ENCODE peak calls at places on chromosomes 4 and X, in four cellular contexts. A, K, D and S are unnamed samples.

GRCh38 chrX:116243039-116243438 is 72.5 kb downstream of the AGTR2 start:
- DNase-seq in A (no peak), K (no peak), D (no peak), S (no peak)

GRCh38 chr4:95197353-95197752 is 351.4 kb downstream of the UNC5C start:
- DNase-seq in A (no peak), K (no peak), D (no peak), S (no peak)

GRCh38 chrX:151240237-151240636 is 63.9 kb downstream of the GPR50 start:
- DNase-seq in A (no peak), K (no peak), D (no peak), S (no peak)

GRCh38 chrX:46912673-46913491 is 661 bp downstream of the JADE3 start:
- DNase-seq in A (peak; percentile 30), K (peak; percentile 43), D (peak; percentile 45), S (no peak)

GRCh38 chrX:25343060-25343459 is 327.3 kb upstream of the ARX start:
- DNase-seq in A (no peak), K (no peak), D (no peak), S (no peak)

GRCh38 chrX:56783450-56783831 is 54.4 kb downstream of the NBDY start:
- DNase-seq in A (peak; percentile 82), K (peak; percentile 83), D (peak; percentile 86), S (no peak)

GRCh38 chrX:18210470-18210869 is 10.2 kb downstream of the BEND2 start:
- DNase-seq in A (no peak), K (no peak), D (no peak), S (no peak)

GRCh38 chrX:42524374-42524773 is 253.6 kb downstream of the PPP1R2C start:
- DNase-seq in A (no peak), K (no peak), D (no peak), S (no peak)

GRCh38 chr4:78312989-78313753 is 238.4 kb upstream of the ANXA3 start:
- DNase-seq in A (no peak), K (no peak), D (no peak), S (no peak)

GRCh38 chr4:125780747-125781146 is 466.0 kb downstream of the FAT4 start:
- DNase-seq in A (no peak), K (no peak), D (no peak), S (no peak)

GRCh38 chrX:47143894-47144625 is 442 bp downstream of the NDUFB11 start:
- DNase-seq in A (peak; percentile 40), K (peak; percentile 55), D (peak; percentile 46), S (no peak)

GRCh38 chrX:19624754-19625153 is 109.4 kb upstream of the MAP3K15 start:
- DNase-seq in A (no peak), K (no peak), D (no peak), S (no peak)

GRCh38 chr4:41360214-41360910 is 103.6 kb downstream of the UCHL1 start:
- DNase-seq in A (no peak), K (peak; percentile 89), D (peak; percentile 67), S (no peak)

DNA sequence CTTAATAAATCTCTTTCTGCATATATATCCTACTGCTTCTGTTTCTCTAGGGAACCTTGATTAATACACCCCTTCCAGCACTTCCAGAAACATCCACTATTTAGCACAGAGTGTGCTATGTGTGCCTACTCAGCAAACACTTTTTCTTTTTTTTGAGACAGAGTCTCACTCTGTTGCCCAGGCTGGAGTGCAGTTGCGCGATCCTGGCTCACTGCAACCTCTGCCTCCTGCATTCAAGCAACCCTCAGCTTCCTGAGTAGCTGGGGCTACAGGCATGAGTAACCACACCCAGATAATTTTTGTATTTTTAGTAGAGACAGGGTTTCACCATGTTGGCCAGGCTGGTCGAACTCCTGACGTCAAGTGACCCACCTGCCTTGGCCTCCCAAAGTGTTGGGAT is 266.9 kb upstream of the DIAPH2 start:
- DNase-seq in A (no peak), K (no peak), D (no peak), S (no peak)
- TF ChIP-seq CTCF in A (no peak), K (no peak), D (no peak), S (no peak)

GRCh38 chr4:15234585-15235126 is 193.2 kb upstream of the C1QTNF7 start:
- DNase-seq in A (peak; percentile 70), K (no peak), D (no peak), S (no peak)

GRCh38 chr4:15232725-15233597 is 194.9 kb upstream of the C1QTNF7 start:
- DNase-seq in A (no peak), K (no peak), D (no peak), S (no peak)

GRCh38 chr4:15233626-15234025 is 194.2 kb upstream of the C1QTNF7 start:
- DNase-seq in A (no peak), K (no peak), D (no peak), S (no peak)

GRCh38 chr4:15231265-15232091 is 196.4 kb upstream of the C1QTNF7 start:
- DNase-seq in A (peak; percentile 91), K (peak; percentile 65), D (peak; percentile 73), S (peak; percentile 81)

DNA sequence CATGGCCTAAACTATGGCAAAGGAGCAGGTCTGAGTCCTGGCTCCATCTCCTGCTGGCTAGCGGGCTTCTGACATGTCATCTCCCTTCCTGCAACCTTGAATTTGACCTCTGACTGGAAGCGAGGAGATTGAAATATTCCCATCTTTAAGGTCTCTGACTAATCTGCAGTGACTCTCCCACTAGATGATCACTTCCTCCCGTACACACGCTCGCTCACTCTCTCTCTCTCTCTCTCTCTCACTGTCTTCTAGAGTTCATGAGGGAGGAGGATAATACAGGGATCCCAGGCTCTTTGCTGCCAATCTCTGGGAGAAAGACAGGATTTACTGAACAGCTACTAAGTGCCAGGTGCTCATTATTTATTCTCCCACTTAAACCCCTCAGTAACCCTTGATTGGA is 193.7 kb upstream of the C1QTNF7 start:
- DNase-seq in A (no peak), K (no peak), D (no peak), S (no peak)
- H3K4me3 ChIP-seq in A (no peak overlapping the region), K (no peak overlapping the region), D (no peak overlapping the region), S (no peak overlapping the region)

DNA sequence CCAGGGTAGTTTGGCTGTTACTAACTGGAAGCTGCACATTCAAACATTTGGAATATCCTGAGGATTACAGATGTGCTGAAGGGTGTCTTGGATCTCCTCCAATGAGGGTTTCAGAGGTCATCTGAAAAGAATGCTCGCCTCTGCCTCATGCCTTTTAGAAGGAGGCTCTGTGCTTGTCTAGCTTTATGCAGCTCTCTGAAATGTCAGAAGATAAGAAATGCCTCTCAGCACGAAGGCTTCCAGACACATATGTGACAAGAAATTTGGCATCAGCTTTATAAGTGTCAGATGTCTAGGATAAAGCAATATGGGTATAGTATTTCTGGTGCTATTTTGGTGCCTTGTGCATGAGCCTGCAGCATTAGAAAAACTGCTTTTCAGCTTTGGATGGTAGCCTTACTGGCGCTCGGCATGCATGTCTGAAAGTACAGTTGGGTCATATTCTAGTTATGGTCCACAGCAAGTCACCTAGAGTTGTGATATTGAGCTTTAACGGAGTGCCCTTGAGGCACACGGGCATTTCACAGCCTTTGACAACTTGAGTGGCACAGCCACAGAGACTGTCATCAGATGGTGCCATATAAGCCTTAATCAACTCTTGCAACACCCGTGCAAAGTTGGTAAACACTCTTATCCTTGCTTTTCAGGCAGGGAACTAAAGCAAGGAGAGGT is 70.8 kb upstream of the PGRMC2 start:
- DNase-seq in A (no peak), K (peak; percentile 36), D (no peak), S (peak; percentile 18)
- TF ChIP-seq POLR2A in A (no peak), K (no peak), D (no peak), S (no peak)

GRCh38 chrX:23820235-23820782 is 37.3 kb downstream of the SAT1 start:
- DNase-seq in A (no peak), K (no peak), D (no peak), S (no peak)
- TF ChIP-seq CTCF in A (no peak), K (no peak), D (no peak), S (no peak)

GRCh38 chr4:10204401-10205058 is 87.9 kb upstream of the WDR1 start:
- DNase-seq in A (no peak), K (peak; percentile 43), D (no peak), S (no peak)
- H3K4me3 ChIP-seq in A (no peak overlapping the region), K (no peak overlapping the region), D (no peak overlapping the region), S (no peak overlapping the region)

GRCh38 chr4:152537881-152538280 is 2.0 kb upstream of the FBXW7 start:
- DNase-seq in A (no peak), K (no peak), D (no peak), S (no peak)

GRCh38 chr4:152536545-152537182 is 772 bp upstream of the FBXW7 start:
- DNase-seq in A (peak; percentile 27), K (no peak), D (no peak), S (no peak)

GRCh38 chr4:152535236-152535902 is 523 bp downstream of the FBXW7 start:
- DNase-seq in A (no peak), K (peak; percentile 41), D (no peak), S (no peak)

GRCh38 chr4:152534541-152535231 is 1.2 kb downstream of the FBXW7 start:
- DNase-seq in A (no peak), K (peak; percentile 43), D (peak; percentile 34), S (peak; percentile 23)

DNA sequence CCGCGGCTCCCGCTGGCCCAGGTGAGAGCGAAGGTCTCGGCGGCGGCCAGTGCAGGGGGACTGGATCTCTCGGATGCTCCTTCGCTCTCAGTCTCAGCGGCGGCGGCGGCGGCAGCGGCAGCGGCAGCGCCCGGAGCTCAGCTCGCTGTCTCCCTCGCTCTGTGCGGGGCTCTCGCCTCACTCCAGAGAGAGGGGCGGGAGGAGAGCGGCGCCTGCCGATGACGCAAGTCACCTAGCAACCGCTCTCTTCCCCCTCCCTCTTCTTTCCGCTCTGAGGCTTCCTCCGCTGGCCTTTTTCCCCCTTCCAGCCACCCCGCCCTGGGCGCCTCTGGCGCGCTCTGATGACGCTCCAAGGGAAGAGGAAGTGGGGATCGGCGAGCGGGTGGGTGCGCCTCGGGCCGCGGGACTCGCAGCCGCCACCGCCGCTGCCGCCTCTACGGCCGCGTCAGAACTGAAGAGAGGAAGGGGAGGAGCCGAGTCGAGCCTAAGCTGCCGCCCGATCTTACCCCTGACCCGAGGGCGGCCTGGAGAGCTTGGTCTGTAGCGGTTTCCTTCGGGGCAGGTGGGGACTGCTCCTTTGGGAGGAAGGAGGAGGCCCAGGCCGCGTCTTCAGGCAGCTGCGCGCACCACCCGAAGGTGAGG is at the start of gene FBXW7:
- DNase-seq in A (peak; percentile 98), K (peak; percentile 99), D (peak; percentile 97), S (peak; percentile 100)
- TF ChIP-seq POLR2A in A (peak; percentile 90), K (peak; percentile 90), D (peak; percentile 90), S (peak; percentile 65)

GRCh38 chr4:5885733-5886132 is 7.2 kb downstream of the CRMP1 start:
- DNase-seq in A (no peak), K (no peak), D (no peak), S (no peak)

GRCh38 chr4:5881340-5881739 is 11.5 kb downstream of the CRMP1 start:
- DNase-seq in A (no peak), K (no peak), D (no peak), S (no peak)

GRCh38 chr4:5883916-5884315 is 9.0 kb downstream of the CRMP1 start:
- DNase-seq in A (no peak), K (no peak), D (no peak), S (no peak)

GRCh38 chr4:5884804-5885203 is 8.1 kb downstream of the CRMP1 start:
- DNase-seq in A (no peak), K (no peak), D (no peak), S (no peak)

GRCh38 chr4:5882947-5883346 is 9.9 kb downstream of the CRMP1 start:
- DNase-seq in A (no peak), K (no peak), D (no peak), S (no peak)
- TF ChIP-seq CTCF in A (no peak), K (no peak), D (no peak), S (no peak)